ENCODE peak calls at places on chromosomes 16 and 17, in six cellular contexts. G is NCI-H748 treated with DMSO at 0.1 percent for 48 hours; L is CD8-positive, alpha-beta T cell; T is fibroblast of villous mesenchyme; Q is GOT3; I is CD8-positive, alpha-beta memory T cell. K is an unnamed sample.

GRCh38 chr16:14324581-14324980 is 253.5 kb downstream of the MRTFB start:
- DNase-seq in Q (no peak), G (no peak), L (no peak), I (no peak), T (peak), K (no peak)

GRCh38 chr17:66652840-66653507 is 181.9 kb upstream of the CACNG5 start:
- DNase-seq in G (no peak), Q (no peak), L (no peak), I (no peak), T (peak), K (no peak)

GRCh38 chr16:22035094-22035675 is 27.3 kb downstream of the MOSMO start:
- DNase-seq in Q (no peak), G (no peak), L (no peak), T (no peak), I (no peak), K (no peak)

GRCh38 chr16:11768850-11769249 is 26.2 kb upstream of the TXNDC11 start:
- DNase-seq in I (no peak), L (no peak), G (no peak), Q (no peak), T (no peak), K (no peak)

GRCh38 chr17:76841776-76842405 is 26.3 kb upstream of the MGAT5B start:
- DNase-seq in T (no peak), G (peak), L (no peak), I (no peak), Q (no peak), K (no peak)

GRCh38 chr17:27105636-27106035 is 188.3 kb upstream of the WSB1 start:
- DNase-seq in L (no peak), Q (no peak), T (no peak), I (no peak), G (peak), K (no peak)

GRCh38 chr17:77328823-77329740 is 188.3 kb downstream of the SEC14L1 start:
- DNase-seq in L (no peak), G (no peak), I (no peak), Q (no peak), T (no peak), K (no peak)

GRCh38 chr16:53952215-53953208 is 248.6 kb downstream of the FTO start:
- DNase-seq in T (peak), G (no peak), Q (no peak), L (no peak), I (no peak), K (no peak)

GRCh38 chr16:70480127-70481105 is 26.0 kb downstream of the FCSK start:
- DNase-seq in I (no peak), G (no peak), T (no peak), L (no peak), Q (no peak), K (no peak)

GRCh38 chr16:64250866-64251265 is 871.0 kb downstream of the CDH11 start:
- DNase-seq in T (no peak), G (no peak), I (no peak), L (no peak), Q (no peak), K (no peak)

GRCh38 chr16:10839271-10839661 is 20.7 kb upstream of the TVP23A start:
- DNase-seq in T (no peak), I (no peak), G (no peak), L (no peak), Q (no peak), K (no peak)

GRCh38 chr17:16407911-16408588 is 7.3 kb upstream of the TRPV2 start:
- DNase-seq in Q (no peak), G (no peak), T (peak), I (no peak), L (no peak), K (no peak)

GRCh38 chr16:13021996-13022395 is 120.6 kb downstream of the SHISA9 start:
- DNase-seq in I (no peak), Q (no peak), L (no peak), T (no peak), G (no peak), K (peak)

GRCh38 chr17:30950669-30951399 is 20.0 kb upstream of the RNF135 start:
- DNase-seq in Q (no peak), I (no peak), G (peak), T (peak), L (no peak), K (no peak)

GRCh38 chr16:1308036-1308976 is 1.1 kb upstream of the UBE2I start:
- DNase-seq in I (no peak), L (no peak), G (no peak), Q (no peak), T (no peak), K (no peak)

K was measured in SW 1271.